ENCODE peak calls at places on chromosome 11, in five cellular contexts. P, L, R, X and B are unnamed samples.
A peak's percentile ranks its signal among the peaks of the same experiment; 100 is the strongest.

GRCh38 chr11:72751293-72752087 is 718 bp downstream of the ARAP1 start:
- DNase-seq in P (peak; percentile 66), L (no peak), R (peak; percentile 66), X (no peak), B (no peak)

GRCh38 chr11:18313985-18314763 is 7.8 kb downstream of the HPS5 start:
- DNase-seq in P (no peak), L (no peak), R (peak; percentile 50), X (no peak), B (no peak)

GRCh38 chr11:19232910-19233503 is 7.7 kb downstream of the E2F8 start:
- DNase-seq in P (no peak), L (no peak), R (no peak), X (no peak), B (no peak)

GRCh38 chr11:69860796-69861445 is 41.7 kb upstream of the FGF3 start:
- DNase-seq in P (no peak), L (no peak), R (no peak), X (no peak), B (no peak)

GRCh38 chr11:75815345-75815983 is 454 bp downstream of the UVRAG start:
- DNase-seq in P (no peak), L (no peak), R (no peak), X (no peak), B (no peak)

GRCh38 chr11:63536669-63537292 is at the start of gene PLAAT4:
- DNase-seq in P (no peak), L (peak; percentile 45), R (peak; percentile 45), X (peak; percentile 16), B (no peak)

GRCh38 chr11:96263361-96263763 is 79.6 kb downstream of the MAML2 start:
- DNase-seq in P (no peak), L (no peak), R (no peak), X (peak; percentile 14), B (peak; percentile 84)

GRCh38 chr11:70517203-70517602 is 118.9 kb downstream of the CTTN start:
- DNase-seq in P (no peak), L (no peak), R (no peak), X (no peak), B (no peak)

GRCh38 chr11:78586452-78587046 is 11.9 kb upstream of the NARS2 start:
- DNase-seq in P (peak; percentile 20), L (no peak), R (peak; percentile 41), X (no peak), B (no peak)

GRCh38 chr11:74634537-74634936 is 42.2 kb downstream of the POLD3 start:
- DNase-seq in P (no peak), L (no peak), R (peak; percentile 63), X (peak; percentile 18), B (no peak)

GRCh38 chr11:19316434-19316833 is 75.7 kb upstream of the E2F8 start:
- DNase-seq in P (no peak), L (no peak), R (no peak), X (no peak), B (no peak)

GRCh38 chr11:36372101-36372767 is 76.1 kb downstream of the PRR5L start:
- DNase-seq in P (no peak), L (no peak), R (no peak), X (no peak), B (no peak)

GRCh38 chr11:134275534-134276395 is at the start of gene GLB1L3:
- DNase-seq in P (peak; percentile 84), L (no peak), R (peak; percentile 41), X (no peak), B (no peak)

GRCh38 chr11:95596011-95596489 is 193.5 kb downstream of the FAM76B start:
- DNase-seq in P (peak; percentile 3), L (no peak), R (no peak), X (no peak), B (no peak)

GRCh38 chr11:68383976-68384501 is 71.6 kb downstream of the LRP5 start:
- DNase-seq in P (peak; percentile 87), L (no peak), R (peak; percentile 72), X (peak; percentile 43), B (peak; percentile 18)
- TF ChIP-seq GABPA in P (no peak), L (no peak), R (no peak), X (no peak), B (no peak)

DNA sequence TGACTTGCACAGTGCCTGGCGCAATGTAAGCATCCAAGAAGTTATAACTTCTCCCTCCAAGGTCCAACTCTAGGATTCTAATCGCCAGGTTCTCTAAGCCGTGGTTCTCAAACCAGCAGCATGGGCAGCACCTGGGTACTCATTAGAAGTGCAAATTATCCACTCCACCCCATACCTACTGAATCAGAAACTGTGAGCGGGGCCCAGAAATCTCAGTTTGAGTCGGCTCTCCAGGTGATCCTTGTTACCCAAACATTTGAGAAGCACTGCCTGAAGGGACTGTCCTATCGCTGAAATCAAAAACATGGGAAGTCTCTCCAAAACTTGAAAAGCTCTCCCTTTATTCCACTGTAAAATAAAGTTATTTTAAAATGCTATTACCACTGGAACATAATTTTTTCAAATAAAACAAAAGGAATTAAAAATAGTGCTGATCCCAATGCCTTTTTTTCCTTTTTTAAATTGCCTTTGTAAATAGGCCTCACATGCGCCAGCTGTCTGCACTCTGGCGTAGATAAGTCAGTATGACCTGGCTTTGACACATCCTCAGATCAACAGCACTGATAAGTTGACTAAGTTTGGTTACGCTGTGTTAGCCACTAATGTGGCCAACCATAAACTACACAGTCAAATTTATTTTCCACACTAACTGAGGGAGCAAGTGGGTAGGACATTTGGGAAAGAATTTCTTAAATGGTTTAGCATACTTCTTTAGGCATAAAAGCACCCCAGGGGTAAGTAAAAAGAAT is 8.4 kb upstream of the CTR9 start:
- DNase-seq in P (peak; percentile 57), L (no peak), R (peak; percentile 74), X (no peak), B (peak; percentile 45)
- TF ChIP-seq REST in P (no peak), L (no peak), R (no peak), X (no peak), B (no peak)

GRCh38 chr11:103792981-103793468 is 243.4 kb upstream of the DDI1 start:
- DNase-seq in P (no peak), L (no peak), R (no peak), X (no peak), B (no peak)

GRCh38 chr11:103798456-103798855 is 238.0 kb upstream of the DDI1 start:
- DNase-seq in P (no peak), L (no peak), R (no peak), X (no peak), B (no peak)

GRCh38 chr11:103789957-103790356 is 246.5 kb upstream of the DDI1 start:
- DNase-seq in P (no peak), L (no peak), R (no peak), X (no peak), B (no peak)

GRCh38 chr11:103798029-103798428 is 238.4 kb upstream of the DDI1 start:
- DNase-seq in P (no peak), L (no peak), R (no peak), X (no peak), B (no peak)

DNA sequence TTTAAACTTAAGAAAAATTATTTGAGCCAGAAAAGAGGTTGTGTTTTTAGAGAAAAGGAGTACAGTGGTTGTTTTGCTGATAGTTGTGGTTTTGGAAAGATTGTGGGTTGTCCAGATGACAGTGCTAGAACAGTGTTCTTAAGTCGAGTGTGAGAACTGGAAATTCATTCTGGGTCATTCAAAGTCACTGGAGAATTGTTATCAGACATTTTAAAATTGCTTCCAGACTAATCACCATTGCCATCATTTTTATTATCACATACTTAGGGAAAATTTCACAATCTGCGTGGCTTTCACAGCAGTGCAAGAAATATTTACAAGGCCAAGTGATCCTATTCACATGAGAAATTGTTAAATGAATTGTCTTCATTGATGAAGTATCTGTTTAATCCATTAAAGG is 242.2 kb upstream of the DDI1 start:
- DNase-seq in P (no peak), L (no peak), R (no peak), X (no peak), B (no peak)
- TF ChIP-seq GABPA in P (no peak), L (no peak), R (no peak), X (no peak), B (no peak)

DNA sequence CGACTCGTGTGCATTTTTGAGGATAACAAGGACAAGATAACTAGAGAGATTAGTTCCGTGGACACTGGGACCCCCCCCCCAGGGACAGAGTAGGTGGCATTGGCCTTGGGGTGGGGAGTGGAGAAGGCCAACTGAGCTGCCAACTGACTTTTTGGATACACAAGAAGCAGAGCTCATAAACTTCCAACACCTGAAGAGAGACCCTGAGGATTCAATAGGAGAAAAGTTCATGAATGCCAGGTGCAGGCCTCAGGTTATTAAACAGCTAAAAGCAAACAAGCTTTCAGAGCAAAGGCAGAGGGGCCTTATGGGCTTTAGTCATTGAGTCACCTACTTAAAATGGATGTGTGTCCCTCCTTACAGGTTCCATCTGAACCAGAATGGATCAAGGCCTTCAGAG is 17.6 kb upstream of the PRSS23 start:
- DNase-seq in P (no peak), L (no peak), R (no peak), X (no peak), B (no peak)
- TF ChIP-seq REST in P (no peak), L (no peak), R (no peak), X (no peak), B (no peak)

GRCh38 chr11:15371533-15371932 is 256.8 kb downstream of the INSC start:
- DNase-seq in P (no peak), L (no peak), R (no peak), X (no peak), B (no peak)

GRCh38 chr11:15370774-15371173 is 256.1 kb downstream of the INSC start:
- DNase-seq in P (no peak), L (no peak), R (no peak), X (no peak), B (no peak)

DNA sequence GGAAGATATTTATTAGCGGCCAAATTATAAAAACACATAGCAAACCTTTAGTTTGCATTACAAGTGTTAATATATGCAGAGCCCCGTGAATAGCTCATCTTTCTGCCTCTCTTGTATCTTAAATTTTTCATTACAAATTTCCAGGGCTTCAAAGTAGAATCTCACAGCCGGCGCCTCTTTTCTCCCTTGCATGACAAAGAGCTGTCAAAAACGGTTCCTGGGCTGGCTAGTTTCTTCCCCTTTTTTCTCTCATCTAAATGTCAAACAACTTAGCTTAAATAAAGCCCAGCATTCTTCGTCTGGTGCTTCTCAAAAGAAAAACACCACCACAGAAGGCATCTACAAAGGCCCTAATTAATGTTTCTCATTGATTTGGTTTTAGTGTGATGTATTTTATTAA is 253.0 kb downstream of the INSC start:
- DNase-seq in P (no peak), L (no peak), R (no peak), X (no peak), B (no peak)
- TF ChIP-seq GABPA in P (no peak), L (no peak), R (no peak), X (no peak), B (no peak)

GRCh38 chr11:117375960-117376359 is 48.3 kb downstream of the CEP164 start:
- DNase-seq in P (no peak), L (no peak), R (no peak), X (no peak), B (no peak)
- TF ChIP-seq REST in P (no peak), L (no peak), R (no peak), X (no peak), B (no peak)